ENCODE peak calls at places on chromosomes 6 and 20, in seven cellular contexts. P is H9; C is cardiac fibroblast; R is colonic mucosa; T is psoas muscle; I is cardiac muscle cell; D is CD4-positive, alpha-beta T cell. H is an unnamed sample.

GRCh38 chr20:32446301-32447100 is 88.4 kb downstream of the ASXL1 start:
- DNase-seq in D (peak), C (no peak), R (no peak), P (no peak), T (no peak), I (no peak), H (no peak)

GRCh38 chr20:38395165-38395564 is 40.0 kb downstream of the SNHG17 start:
- DNase-seq in T (no peak), R (no peak), P (no peak), I (peak), D (no peak), C (peak), H (no peak)

GRCh38 chr6:132228894-132229293 is 172.4 kb downstream of the MOXD1 start:
- DNase-seq in T (no peak), C (no peak), D (no peak), R (no peak), I (no peak), P (no peak), H (no peak)

GRCh38 chr6:152094992-152095592 is 287.6 kb downstream of the ESR1 start:
- DNase-seq in P (peak), C (peak), T (peak), R (peak), D (no peak), I (peak), H (peak)

GRCh38 chr6:72182337-72183246 is 296.2 kb downstream of the RIMS1 start:
- DNase-seq in I (peak), P (peak), R (peak), T (peak), D (no peak), C (peak), H (peak)

GRCh38 chr6:156884306-156884705 is 107.1 kb downstream of the ARID1B start:
- DNase-seq in D (no peak), I (no peak), R (no peak), T (no peak), P (no peak), C (no peak), H (no peak)

GRCh38 chr20:44616604-44616964 is 34.2 kb downstream of the PKIG start:
- DNase-seq in R (peak), P (peak), T (peak), I (no peak), C (no peak), D (no peak), H (no peak)

GRCh38 chr20:20604357-20604756 is 108.1 kb downstream of the RALGAPA2 start:
- DNase-seq in D (no peak), T (no peak), R (no peak), I (no peak), C (no peak), P (no peak), H (no peak)

GRCh38 chr20:57941572-57942381 is 232.0 kb upstream of the PMEPA1 start:
- DNase-seq in D (no peak), T (no peak), P (no peak), I (no peak), R (peak), C (no peak), H (no peak)

DNA sequence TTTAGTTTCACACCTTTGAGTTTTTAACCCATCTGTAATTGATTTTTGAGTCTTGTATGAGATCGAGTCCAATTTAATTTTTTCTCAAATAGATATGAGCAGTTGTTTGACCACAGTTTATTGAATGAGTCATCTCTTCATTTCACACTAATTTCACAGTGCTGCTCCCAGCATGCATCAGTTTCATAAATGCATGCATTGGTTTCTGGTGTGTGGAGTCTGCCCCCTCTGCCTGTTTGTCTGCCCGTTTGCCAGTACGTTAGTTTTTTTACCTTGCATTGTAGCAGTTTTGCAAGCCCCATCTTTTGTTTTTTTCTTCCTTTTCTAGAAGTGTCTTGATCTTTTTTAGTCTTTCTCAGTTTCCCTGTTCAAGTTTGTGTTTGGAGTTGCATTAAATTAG is 11.9 kb downstream of the SLX4IP start:
- DNase-seq in D (no peak), I (peak), T (no peak), C (peak), P (no peak), R (peak), H (peak)
- TF ChIP-seq CTCF in D (no peak), I (peak), T (no peak), C (no peak), P (no peak), R (no peak), H (no peak)

DNA sequence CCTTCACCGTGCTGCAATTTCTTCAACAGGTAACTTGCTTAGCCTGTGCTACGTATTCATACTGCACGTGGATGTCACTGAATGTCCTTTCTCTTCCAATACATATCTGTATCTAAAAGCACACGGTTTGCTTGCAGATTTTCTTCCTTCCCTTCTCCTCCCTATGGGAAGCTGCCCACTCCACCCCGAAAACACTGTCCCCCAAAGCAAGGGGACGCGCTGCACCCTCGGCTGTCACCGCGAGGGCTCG is 708 bp downstream of the TMX4 start:
- DNase-seq in R (no peak), C (peak), P (no peak), T (no peak), I (peak), D (no peak), H (no peak)
- TF ChIP-seq CTCF in R (no peak), C (peak), P (no peak), T (no peak), I (no peak), D (no peak), H (peak)

DNA sequence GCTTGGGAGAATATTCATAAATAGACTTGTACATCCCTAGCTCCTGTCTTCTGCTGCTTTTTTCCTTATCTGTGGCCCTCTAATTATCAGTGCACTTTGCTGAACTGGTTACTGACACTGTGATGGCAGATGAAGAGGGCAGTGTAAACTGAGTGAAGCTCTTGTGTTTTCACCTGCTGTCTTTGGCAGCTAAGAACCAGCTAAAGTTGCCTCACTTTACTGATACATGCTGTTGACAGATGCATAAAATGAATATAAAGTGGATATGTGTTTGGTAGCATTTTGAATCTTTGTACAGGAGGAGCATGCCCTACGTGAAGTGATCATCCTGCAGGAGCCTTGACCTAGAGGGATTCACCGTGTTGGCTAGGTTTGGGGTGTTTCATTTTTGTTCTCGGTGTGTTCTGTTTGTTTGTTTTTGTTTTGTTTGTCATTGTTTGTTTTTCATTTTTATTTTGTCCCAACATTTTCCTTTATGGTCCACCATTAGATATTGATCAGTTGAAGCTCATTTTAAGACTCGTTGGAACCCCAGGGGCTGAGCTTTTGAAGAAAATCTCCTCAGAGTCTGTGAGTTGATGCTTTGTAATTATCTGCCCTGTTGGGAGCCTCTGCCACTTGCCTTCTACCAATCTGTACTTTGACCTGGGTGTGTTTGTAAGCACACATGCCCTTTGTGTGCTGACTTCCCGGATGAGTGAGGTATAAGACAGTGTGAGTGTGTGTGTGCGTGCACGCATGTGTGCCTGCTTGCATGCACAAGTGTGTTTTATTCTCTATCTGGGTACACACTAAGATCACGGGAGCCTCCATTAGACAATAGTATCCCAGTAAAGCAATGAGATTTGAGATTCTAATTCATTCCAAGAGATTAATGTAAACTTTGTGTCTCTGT is 34.6 kb upstream of the MAPK13 start:
- DNase-seq in I (no peak), C (no peak), P (no peak), T (no peak), R (peak), D (no peak), H (peak)
- TF ChIP-seq CTCF in I (no peak), C (no peak), P (no peak), T (no peak), R (no peak), D (peak), H (peak)

GRCh38 chr6:159540152-159540551 is 152.9 kb downstream of the SOD2 start:
- DNase-seq in D (no peak), C (no peak), P (peak), R (no peak), I (no peak), T (no peak), H (no peak)
- TF ChIP-seq CTCF in D (no peak), C (peak), P (peak), R (no peak), I (peak), T (no peak), H (no peak)

GRCh38 chr6:159233365-159234101 is 64.3 kb downstream of the FNDC1 start:
- DNase-seq in D (no peak), R (no peak), P (peak), C (no peak), T (no peak), I (no peak), H (no peak)
- TF ChIP-seq CTCF in D (no peak), R (no peak), P (peak), C (no peak), T (no peak), I (no peak), H (no peak)

H was measured in Peyer's patch.